ENCODE peak calls at places on chromosome 11, in ten cellular contexts. K is amniotic stem cell; L is mucosa of descending colon; N is stimulated activated effector memory CD8-positive, alpha-beta T cell treated with anti-CD3 and anti-CD28 coated beads, Interleukin-12 subunit alpha, Interleukin-12 subunit beta, amount 100 ng/mL, for 72 hours; X is NCI-H345; R is naive B cell; A is thoracic aorta; J is fibroblast of mammary gland; V is H9; E is prostate gland. T is an unnamed sample.

GRCh38 chr11:102491969-102492368 is 38.6 kb downstream of the MMP7 start:
- DNase-seq in J (no peak), E (no peak), N (no peak), V (no peak), K (no peak), L (no peak), A (no peak), R (no peak), X (no peak), T (no peak)

GRCh38 chr11:37320921-37321320 is 722.9 kb upstream of the RAG2 start:
- DNase-seq in K (no peak), X (no peak), J (no peak), L (no peak), E (no peak), N (no peak), V (no peak), R (no peak), A (no peak), T (no peak)

GRCh38 chr11:17550455-17551346 is 3.6 kb downstream of the OTOG start:
- DNase-seq in K (no peak), R (no peak), J (peak), N (no peak), X (no peak), E (no peak), A (no peak), V (no peak), L (no peak), T (no peak)

GRCh38 chr11:83070044-83070877 is 1.4 kb downstream of the RAB30 start:
- DNase-seq in X (no peak), R (no peak), A (no peak), V (peak), K (peak), J (peak), L (no peak), N (no peak), E (no peak), T (no peak)

GRCh38 chr11:34339149-34340064 is 18.4 kb downstream of the ABTB2 start:
- DNase-seq in L (no peak), E (no peak), A (no peak), K (no peak), N (no peak), V (no peak), X (no peak), J (no peak), R (no peak), T (no peak)

GRCh38 chr11:36469881-36470802 is 39.9 kb downstream of the TRAF6 start:
- DNase-seq in R (no peak), K (no peak), J (peak), N (peak), E (no peak), L (no peak), A (no peak), X (no peak), V (no peak), T (no peak)

GRCh38 chr11:28400236-28401100 is 292.3 kb downstream of the METTL15 start:
- DNase-seq in A (no peak), N (no peak), J (peak), K (no peak), X (no peak), R (no peak), L (no peak), V (no peak), E (no peak), T (no peak)

GRCh38 chr11:126646701-126647209 is 291.3 kb downstream of the ST3GAL4 start:
- DNase-seq in A (no peak), E (no peak), R (no peak), K (no peak), V (no peak), L (no peak), J (peak), X (no peak), N (no peak), T (no peak)

GRCh38 chr11:9947231-9947864 is 283.5 kb downstream of the SWAP70 start:
- DNase-seq in J (no peak), R (no peak), E (no peak), X (no peak), K (no peak), L (no peak), A (no peak), V (no peak), N (no peak), T (no peak)

T was measured in pancreas.